ENCODE peak calls at places on chromosomes 6 and 20, in nine cellular contexts. U, V, X, M, O, D, Z, L and N are unnamed samples. For H3K27me3, the result is how much of the 10 kb centered on the place peaks cover.

GRCh38 chr6:20366082-20366834 is 35.4 kb upstream of the E2F3 start:
- DNase-seq in D (no peak), V (peak), X (peak), U (peak), Z (no peak), M (peak), L (no peak), O (peak), N (no peak)

GRCh38 chr20:23242556-23243180 is 107.9 kb upstream of the NXT1 start:
- DNase-seq in L (peak), U (no peak), Z (no peak), V (no peak), O (no peak), D (no peak), X (no peak), M (no peak), N (no peak)

GRCh38 chr6:101146389-101146788 is 247.1 kb upstream of the GRIK2 start:
- DNase-seq in M (no peak), O (no peak), D (no peak), Z (no peak), X (no peak), V (no peak), U (no peak), L (no peak), N (no peak)

GRCh38 chr6:132768051-132768517 is 10.4 kb upstream of the VNN2 start:
- DNase-seq in D (peak), O (no peak), L (peak), X (peak), Z (peak), U (peak), V (peak), M (no peak), N (peak)

GRCh38 chr6:53647437-53648094 is 18.0 kb downstream of the KLHL31 start:
- DNase-seq in M (no peak), L (no peak), Z (no peak), U (peak), D (peak), O (peak), V (peak), X (no peak), N (peak)

GRCh38 chr20:36744764-36745191 is 1.1 kb downstream of the NDRG3 start:
- DNase-seq in Z (peak), D (peak), M (no peak), L (no peak), V (no peak), O (no peak), U (no peak), X (peak), N (no peak)

GRCh38 chr20:6636209-6637159 is 131.0 kb upstream of the BMP2 start:
- DNase-seq in M (no peak), D (peak), L (no peak), O (no peak), X (peak), V (no peak), U (peak), Z (peak), N (no peak)

GRCh38 chr20:17228624-17229061 is 1.8 kb downstream of the PCSK2 start:
- DNase-seq in D (no peak), U (no peak), V (no peak), M (no peak), Z (no peak), L (peak), O (no peak), X (peak), N (no peak)

GRCh38 chr20:48131581-48131980 is 346.3 kb upstream of the SULF2 start:
- DNase-seq in Z (no peak), O (no peak), L (no peak), X (no peak), V (no peak), U (no peak), M (no peak), D (no peak), N (no peak)

GRCh38 chr6:114288696-114289095 is 54.1 kb downstream of the HS3ST5 start:
- DNase-seq in Z (no peak), X (no peak), V (no peak), L (no peak), U (no peak), O (no peak), M (no peak), D (no peak), N (no peak)

GRCh38 chr6:130900913-130901312 is 73.7 kb downstream of the SMLR1 start:
- DNase-seq in X (peak), V (no peak), U (peak), L (no peak), M (no peak), O (no peak), D (peak), Z (peak), N (peak)

GRCh38 chr6:72580281-72580940 is 41.5 kb upstream of the KCNQ5 start:
- DNase-seq in X (peak), O (no peak), D (no peak), L (no peak), U (no peak), V (no peak), M (no peak), Z (no peak), N (peak)

GRCh38 chr6:134787261-134787871 is 162.5 kb downstream of the ALDH8A1 start:
- DNase-seq in U (no peak), M (no peak), V (no peak), Z (no peak), L (no peak), O (no peak), D (peak), X (peak), N (no peak)

GRCh38 chr6:137699036-137699683 is 167.9 kb upstream of the TNFAIP3 start:
- DNase-seq in Z (no peak), L (no peak), V (no peak), D (peak), X (no peak), M (no peak), U (no peak), O (no peak), N (no peak)

GRCh38 chr6:3517350-3517749 is 60.5 kb upstream of the SLC22A23 start:
- DNase-seq in M (no peak), Z (no peak), L (no peak), V (no peak), U (no peak), O (no peak), X (no peak), D (peak), N (no peak)

GRCh38 chr6:137522399-137522798 is 28.2 kb upstream of the OLIG3 start:
- DNase-seq in M (no peak), O (no peak), Z (no peak), L (no peak), D (no peak), V (no peak), X (no peak), U (no peak), N (no peak)

GRCh38 chr20:16666272-16666671 is 63.6 kb upstream of the SNRPB2 start:
- DNase-seq in Z (no peak), V (no peak), M (no peak), U (no peak), O (no peak), D (no peak), L (no peak), X (no peak), N (no peak)

GRCh38 chr6:63816979-63817436 is 181.4 kb downstream of the PHF3 start:
- DNase-seq in M (no peak), D (no peak), Z (no peak), L (no peak), U (no peak), X (peak), V (no peak), O (no peak), N (no peak)

GRCh38 chr6:117275711-117276110 is 10.4 kb downstream of the VGLL2 start:
- DNase-seq in Z (no peak), O (no peak), D (no peak), M (no peak), L (no peak), V (no peak), X (no peak), U (no peak), N (no peak)

GRCh38 chr6:111564482-111564945 is 41.2 kb downstream of the TRAF3IP2 start:
- DNase-seq in Z (no peak), O (no peak), U (no peak), M (no peak), L (no peak), V (no peak), D (peak), X (no peak), N (peak)

DNA sequence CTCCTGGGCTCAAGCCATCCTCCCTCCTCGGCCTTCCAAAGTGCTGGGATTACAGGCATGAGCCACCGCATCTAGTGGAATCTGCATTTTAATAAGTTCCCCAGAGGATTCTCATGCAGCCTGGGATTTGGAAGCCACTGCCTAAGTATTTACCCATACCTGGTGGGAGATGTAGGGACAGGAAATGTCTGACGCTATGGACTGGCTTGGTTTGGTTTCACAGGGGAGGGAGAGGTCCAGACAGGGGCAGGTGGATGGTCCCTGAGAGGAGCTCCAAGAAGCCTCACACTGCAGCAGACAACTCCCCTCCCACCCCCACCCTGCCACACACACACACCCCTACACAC is 4.4 kb downstream of the VSTM2L start:
- DNase-seq in O (no peak), L (no peak), U (no peak), D (no peak), Z (no peak), V (no peak), X (no peak), M (no peak), N (no peak)
- H3K27me3 ChIP-seq in O (under half), L (under half), U (half or more), D (under half), Z (under half), V (under half), X (under half), M (under half), N (under half)

GRCh38 chr6:55869731-55870130 is 5.7 kb downstream of the BMP5 start:
- DNase-seq in D (no peak), U (no peak), X (no peak), Z (no peak), V (no peak), M (no peak), O (no peak), L (no peak), N (no peak)

GRCh38 chr6:55868910-55869479 is 6.4 kb downstream of the BMP5 start:
- DNase-seq in M (no peak), O (no peak), D (no peak), L (no peak), V (no peak), U (no peak), Z (no peak), X (no peak), N (peak)

GRCh38 chr6:55875420-55875819 is at the start of gene BMP5:
- DNase-seq in D (no peak), V (no peak), L (no peak), O (no peak), Z (no peak), M (no peak), U (no peak), X (peak), N (no peak)

GRCh38 chr6:55874309-55874708 is 1.1 kb downstream of the BMP5 start:
- DNase-seq in D (no peak), O (no peak), L (no peak), Z (no peak), V (no peak), X (no peak), U (no peak), M (no peak), N (no peak)
- H3K4me3 ChIP-seq in D (no peak), O (no peak), L (peak), Z (no peak), V (no peak), X (no peak), U (peak), M (no peak), N (no peak)

GRCh38 chr6:161631676-161632194 is 357.9 kb upstream of the AGPAT4 start:
- DNase-seq in X (no peak), U (no peak), Z (no peak), O (no peak), M (no peak), D (no peak), L (no peak), V (no peak), N (no peak)
- H3K27me3 ChIP-seq in X (under half), U (under half), Z (under half), O (under half), M (under half), D (under half), L (under half), V (under half), N (under half)

GRCh38 chr6:41702089-41702745 is 33.2 kb downstream of the TFEB start:
- DNase-seq in O (no peak), M (no peak), V (no peak), L (no peak), Z (no peak), D (no peak), X (no peak), U (no peak), N (no peak)

GRCh38 chr6:41704028-41704427 is 31.4 kb downstream of the TFEB start:
- DNase-seq in O (no peak), V (no peak), U (no peak), L (no peak), D (no peak), Z (no peak), X (no peak), M (no peak), N (no peak)

GRCh38 chr6:41704656-41705328 is 30.6 kb downstream of the TFEB start:
- DNase-seq in M (no peak), L (no peak), Z (no peak), O (no peak), V (no peak), U (peak), X (no peak), D (no peak), N (no peak)

GRCh38 chr6:41700577-41701347 is 34.6 kb downstream of the TFEB start:
- DNase-seq in O (no peak), L (no peak), X (peak), D (no peak), Z (peak), V (no peak), U (no peak), M (no peak), N (no peak)

GRCh38 chr6:41702771-41703494 is 32.5 kb downstream of the TFEB start:
- DNase-seq in U (no peak), L (no peak), Z (no peak), O (no peak), V (no peak), D (no peak), X (no peak), M (no peak), N (no peak)
- H3K4me3 ChIP-seq in U (no peak), L (no peak), Z (no peak), O (no peak), V (no peak), D (no peak), X (no peak), M (no peak), N (no peak)